ENCODE peak calls at places on chromosomes 13 and 19, in six cellular contexts. J, D, X, G, R and B are unnamed samples.

GRCh38 chr13:20428666-20429644 is 96.7 kb downstream of the CRYL1 start:
- DNase-seq in D (no peak), X (no peak), G (no peak), R (no peak), J (no peak), B (no peak)

GRCh38 chr19:5220866-5221265 is 119.7 kb downstream of the PTPRS start:
- DNase-seq in J (no peak), G (no peak), X (no peak), R (no peak), D (no peak), B (no peak)

GRCh38 chr19:47107201-47107952 is 6.2 kb downstream of the ZC3H4 start:
- DNase-seq in G (no peak), J (no peak), D (no peak), R (no peak), X (no peak), B (no peak)

GRCh38 chr19:8423821-8424223 is 10.7 kb downstream of the MARCHF2 start:
- DNase-seq in X (peak), J (peak), G (no peak), R (peak), D (no peak), B (peak)

GRCh38 chr13:51764184-51765141 is 39.5 kb downstream of the DHRS12 start:
- DNase-seq in D (peak), G (no peak), J (no peak), X (peak), R (no peak), B (no peak)

GRCh38 chr19:685457-685931 is 9.3 kb downstream of the FSTL3 start:
- DNase-seq in J (no peak), R (no peak), G (no peak), X (no peak), D (no peak), B (no peak)

GRCh38 chr19:50437862-50438449 is 5.3 kb downstream of the MYBPC2 start:
- DNase-seq in X (no peak), D (no peak), J (no peak), G (no peak), R (no peak), B (no peak)

GRCh38 chr19:49954092-49954825 is 6.7 kb downstream of the SIGLEC11 start:
- DNase-seq in G (no peak), R (no peak), X (no peak), D (no peak), J (no peak), B (no peak)

GRCh38 chr19:31676271-31677004 is 327.2 kb upstream of the TSHZ3 start:
- DNase-seq in G (peak), J (peak), R (no peak), X (no peak), D (no peak), B (no peak)

GRCh38 chr13:106302011-106302410 is 233.5 kb downstream of the EFNB2 start:
- DNase-seq in G (no peak), J (no peak), R (no peak), D (no peak), X (no peak), B (no peak)

GRCh38 chr19:48830088-48830487 is 6.2 kb downstream of the HSD17B14 start:
- DNase-seq in G (no peak), R (no peak), J (no peak), D (no peak), X (no peak), B (no peak)

GRCh38 chr19:27746691-27747380 is 1466.1 kb downstream of the UQCRFS1 start:
- DNase-seq in G (peak), D (no peak), J (peak), X (peak), R (no peak), B (peak)

GRCh38 chr13:102132896-102133295 is 269.0 kb downstream of the FGF14 start:
- DNase-seq in J (no peak), X (no peak), R (no peak), G (no peak), D (no peak), B (no peak)

GRCh38 chr19:40147338-40147692 is 43.9 kb upstream of the MAP3K10 start:
- DNase-seq in X (peak), J (no peak), G (peak), R (no peak), D (no peak), B (no peak)

GRCh38 chr13:66849706-66850105 is 380.4 kb downstream of the PCDH9 start:
- DNase-seq in G (peak), D (no peak), X (no peak), R (no peak), J (no peak), B (no peak)

GRCh38 chr13:45773236-45773635 is 71.1 kb downstream of the CBY2 start:
- DNase-seq in R (peak), J (no peak), X (no peak), D (no peak), G (no peak), B (no peak)

GRCh38 chr19:43776285-43776684 is 4.5 kb downstream of the KCNN4 start:
- DNase-seq in J (no peak), R (no peak), D (no peak), X (no peak), G (no peak), B (no peak)

GRCh38 chr19:6616011-6616410 is 25.1 kb upstream of the CD70 start:
- DNase-seq in G (no peak), R (no peak), J (no peak), D (no peak), X (no peak), B (no peak)

GRCh38 chr19:35431147-35431807 is 16.8 kb upstream of the FFAR2 start:
- DNase-seq in R (no peak), J (no peak), D (no peak), X (no peak), G (no peak), B (no peak)

GRCh38 chr13:21014666-21015170 is 46.7 kb downstream of the LATS2 start:
- DNase-seq in J (no peak), X (peak), R (peak), D (no peak), G (no peak), B (no peak)

GRCh38 chr19:55809381-55810058 is 22.3 kb downstream of the NLRP11 start:
- DNase-seq in X (no peak), R (no peak), J (no peak), G (peak), D (no peak), B (peak)

GRCh38 chr19:31675187-31675913 is 326.1 kb upstream of the TSHZ3 start:
- DNase-seq in D (no peak), G (no peak), J (no peak), X (no peak), R (no peak), B (no peak)

GRCh38 chr19:2528543-2529173 is 52.7 kb downstream of the GADD45B start:
- DNase-seq in X (no peak), J (no peak), R (no peak), G (no peak), D (no peak), B (no peak)

GRCh38 chr19:1265611-1266115 is 3.5 kb upstream of the CIRBP start:
- DNase-seq in G (no peak), X (peak), R (no peak), D (no peak), J (no peak), B (no peak)

GRCh38 chr13:93080587-93080986 is 146.0 kb upstream of the GPC6 start:
- DNase-seq in D (no peak), G (no peak), J (no peak), R (no peak), X (no peak), B (no peak)

GRCh38 chr19:39430675-39431593 is 4.8 kb downstream of the RPS16 start:
- DNase-seq in R (no peak), G (no peak), X (peak), J (no peak), D (peak), B (no peak)

GRCh38 chr19:48964205-48965032 is 690 bp upstream of the FTL start:
- DNase-seq in R (no peak), D (no peak), G (peak), J (no peak), X (no peak), B (no peak)

GRCh38 chr13:35716186-35716585 is 239.7 kb upstream of the MAB21L1 start:
- DNase-seq in R (no peak), G (no peak), D (no peak), X (no peak), J (no peak), B (no peak)

GRCh38 chr13:29908411-29908810 is 58.0 kb upstream of the UBL3 start:
- DNase-seq in X (peak), J (no peak), R (peak), D (no peak), G (no peak), B (no peak)

GRCh38 chr13:98174995-98175394 is 2.1 kb downstream of the RNF113B start:
- DNase-seq in D (no peak), X (no peak), J (no peak), G (no peak), R (no peak), B (no peak)

DNA sequence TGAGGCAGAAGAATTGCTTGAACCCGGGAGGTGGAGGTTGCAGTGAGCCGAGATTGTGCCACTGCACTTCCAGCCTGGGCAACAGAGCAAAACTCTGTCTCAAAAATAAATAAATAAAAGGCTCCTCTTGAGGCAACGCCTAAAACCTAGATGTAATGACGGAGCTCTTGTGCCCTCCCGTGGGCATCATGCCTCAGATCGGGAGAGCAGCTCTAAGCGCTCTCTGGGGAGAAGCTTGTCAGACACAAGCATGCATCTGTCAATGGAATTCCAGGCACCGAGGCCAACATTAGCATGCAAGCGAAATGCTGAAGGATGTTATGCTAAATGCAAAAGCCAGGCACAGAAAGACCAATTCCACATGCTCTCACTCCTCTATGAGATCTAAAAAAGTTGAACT is 45.6 kb upstream of the MRI1 start:
- DNase-seq in X (no peak), D (no peak), J (no peak), G (peak), R (no peak), B (no peak)
- TF ChIP-seq CTCF in X (no peak), D (no peak), J (no peak), G (no peak), R (peak), B (no peak)

DNA sequence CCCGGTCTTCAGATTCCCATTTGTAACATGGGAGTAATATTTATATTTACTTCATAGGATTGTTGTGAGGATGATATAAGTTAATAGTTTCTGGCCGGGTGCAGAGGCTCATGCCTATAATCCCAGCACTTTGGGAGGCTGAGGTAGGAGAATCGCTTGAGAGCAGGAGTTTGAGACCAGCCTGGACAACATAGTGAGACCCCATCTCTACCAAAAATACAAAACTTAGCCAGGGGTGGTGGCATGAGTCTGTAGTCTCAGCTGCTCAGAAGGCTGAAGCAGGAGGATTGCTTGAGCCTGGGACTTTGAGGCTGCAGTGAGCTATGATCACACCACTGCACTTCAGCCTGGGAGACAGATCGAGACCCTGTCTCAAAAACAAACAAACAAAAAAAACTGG is 11.2 kb downstream of the CATSPERG start:
- DNase-seq in R (no peak), X (no peak), D (no peak), J (no peak), G (no peak), B (no peak)
- TF ChIP-seq CTCF in R (no peak), X (no peak), D (no peak), J (no peak), G (no peak), B (no peak)

GRCh38 chr13:32299893-32300292 is 15.3 kb downstream of the ZAR1L start:
- DNase-seq in D (no peak), J (no peak), G (no peak), R (no peak), X (no peak), B (no peak)

GRCh38 chr13:32298695-32299094 is 16.5 kb downstream of the ZAR1L start:
- DNase-seq in R (no peak), G (no peak), X (no peak), D (no peak), J (no peak), B (no peak)

GRCh38 chr13:32302461-32302860 is 12.7 kb downstream of the ZAR1L start:
- DNase-seq in X (no peak), G (no peak), J (no peak), R (no peak), D (no peak), B (no peak)

GRCh38 chr13:32300406-32300805 is 14.8 kb downstream of the ZAR1L start:
- DNase-seq in D (no peak), X (no peak), J (no peak), R (no peak), G (no peak), B (no peak)

GRCh38 chr13:32300920-32301319 is 14.2 kb downstream of the ZAR1L start:
- DNase-seq in X (no peak), J (no peak), D (no peak), R (no peak), G (no peak), B (no peak)
- TF ChIP-seq CTCF in X (no peak), J (no peak), D (no peak), R (no peak), G (no peak), B (no peak)

GRCh38 chr13:90867336-90867683 is 480.2 kb upstream of the MIR17HG start:
- DNase-seq in X (peak), J (peak), G (peak), R (peak), D (no peak), B (peak)
- TF ChIP-seq CTCF in X (no peak), J (peak), G (peak), R (peak), D (no peak), B (peak)

DNA sequence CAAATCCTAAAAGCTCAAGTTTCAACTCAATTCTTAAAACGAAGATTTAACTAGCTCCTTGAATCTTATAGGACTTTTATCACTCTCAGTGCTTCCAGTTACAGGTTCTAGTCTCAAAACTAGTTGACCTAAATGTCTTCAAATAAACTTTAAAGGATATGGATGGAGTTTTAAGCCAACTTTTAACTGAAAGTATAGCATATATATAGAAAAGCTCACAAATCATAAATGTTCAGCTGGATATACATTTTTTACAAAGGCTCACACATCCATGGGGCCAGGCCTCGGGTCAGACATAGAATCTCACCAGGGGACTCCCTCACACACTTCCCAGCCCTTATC is 47.1 kb upstream of the ARHGEF7 start:
- DNase-seq in D (no peak), G (no peak), J (no peak), X (no peak), R (no peak), B (no peak)
- TF ChIP-seq CTCF in D (no peak), G (no peak), J (peak), X (no peak), R (no peak), B (peak)

DNA sequence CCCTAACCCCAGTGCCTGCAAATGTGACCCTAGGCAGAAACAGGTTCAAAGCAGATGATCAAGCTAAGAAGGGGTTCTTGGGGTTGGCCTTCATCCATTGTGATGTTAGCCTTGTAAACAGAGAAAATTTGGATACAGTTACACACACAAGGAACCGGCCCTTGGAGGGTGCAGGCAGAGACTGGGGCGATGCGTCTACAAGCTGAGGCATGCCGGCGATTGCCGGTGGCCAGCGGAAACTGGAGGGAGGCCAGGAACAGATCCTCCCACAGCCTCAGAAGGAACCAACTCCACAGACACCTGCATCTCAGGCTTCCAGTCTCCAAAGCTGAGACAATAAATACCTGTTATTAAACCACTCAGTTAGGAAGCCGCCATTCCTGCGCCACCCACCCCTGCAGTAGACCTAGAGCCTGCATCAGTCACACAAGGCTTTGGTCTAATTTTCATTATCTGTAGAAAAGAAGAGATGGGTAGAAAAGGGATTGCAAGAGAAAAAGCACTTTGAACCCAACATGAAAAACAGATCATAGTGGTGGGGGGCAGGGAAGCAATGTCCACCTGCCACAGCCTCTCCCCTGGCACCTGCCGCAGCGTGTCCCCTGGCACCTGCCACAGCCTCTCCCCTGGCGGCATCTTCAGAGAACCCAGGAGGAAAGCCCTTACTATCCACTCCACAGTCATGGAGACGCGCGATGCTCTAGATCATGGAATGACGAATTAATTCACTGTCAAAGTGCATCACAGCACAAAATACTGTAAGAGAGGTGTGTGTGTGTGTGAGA is 119.7 kb upstream of the SOX1 start:
- DNase-seq in D (no peak), G (no peak), R (no peak), J (no peak), X (peak), B (no peak)
- TF ChIP-seq CTCF in D (no peak), G (no peak), R (no peak), J (no peak), X (no peak), B (no peak)